ENCODE peak calls at places on chromosomes 13 and 19, in four cellular contexts. A is heart left ventricle, U is uterus, X is K562. B is an unnamed sample.

GRCh38 chr13:41955605-41956004 is 5.3 kb downstream of the VWA8 start:
- DNase-seq in A (no peak), X (no peak), U (no peak), B (no peak)

GRCh38 chr19:18153555-18154134 is 682 bp downstream of the PIK3R2 start:
- DNase-seq in X (no peak), U (no peak), A (no peak), B (peak; percentile 44)

GRCh38 chr19:54253331-54254194 is 3.5 kb downstream of the LILRB5 start:
- DNase-seq in U (no peak), A (no peak), X (no peak), B (no peak)

GRCh38 chr13:109782066-109782822 is 4.1 kb downstream of the IRS2 start:
- DNase-seq in X (no peak), U (no peak), A (no peak), B (no peak)

GRCh38 chr13:84686973-84687372 is 804.7 kb upstream of the SLITRK1 start:
- DNase-seq in X (no peak), U (no peak), A (no peak), B (no peak)

GRCh38 chr13:33953203-33953602 is 135.3 kb downstream of the RFC3 start:
- DNase-seq in A (no peak), U (no peak), X (no peak), B (no peak)

GRCh38 chr13:67390462-67391093 is 160.4 kb upstream of the PCDH9 start:
- DNase-seq in X (no peak), U (no peak), A (no peak), B (no peak)

GRCh38 chr19:7862413-7862951 is 11.7 kb downstream of the PRR36 start:
- DNase-seq in A (peak; percentile 79), U (no peak), X (peak; percentile 93), B (peak; percentile 84)

GRCh38 chr19:29714371-29714952 is 599 bp downstream of the C19orf12 start:
- DNase-seq in X (peak; percentile 10), U (no peak), A (peak; percentile 61), B (no peak)

GRCh38 chr19:58318297-58318696 is 8.5 kb upstream of the ZSCAN22 start:
- DNase-seq in X (no peak), U (no peak), A (no peak), B (no peak)

GRCh38 chr19:35874392-35874930 is 6.1 kb downstream of the APLP1 start:
- DNase-seq in X (no peak), U (no peak), A (no peak), B (no peak)

GRCh38 chr13:32894589-32895001 is 121.6 kb upstream of the KL start:
- DNase-seq in A (no peak), X (no peak), U (no peak), B (no peak)

GRCh38 chr13:113669871-113670341 is 2.9 kb downstream of the GRK1 start:
- DNase-seq in U (peak; percentile 5), A (no peak), X (no peak), B (peak; percentile 34)

GRCh38 chr19:7888145-7888825 is at the start of gene LRRC8E:
- DNase-seq in A (no peak), X (peak; percentile 89), U (no peak), B (peak; percentile 86)

GRCh38 chr19:4439243-4439642 is 18.4 kb downstream of the UBXN6 start:
- DNase-seq in U (no peak), A (no peak), X (no peak), B (no peak)

GRCh38 chr19:55546822-55547614 is 1.7 kb upstream of the SBK3 start:
- DNase-seq in A (peak; percentile 89), X (peak; percentile 80), U (peak; percentile 65), B (no peak)

GRCh38 chr19:10431943-10432735 is 11.8 kb downstream of the PDE4A start:
- DNase-seq in X (peak; percentile 89), U (no peak), A (peak; percentile 89), B (peak; percentile 73)
- TF ChIP-seq POLR2A in X (no peak), U (no peak), A (no peak), B (no peak)

GRCh38 chr13:93859666-93860065 is 619.8 kb downstream of the DCT start:
- DNase-seq in U (no peak), X (no peak), A (no peak), B (no peak)
- H3K27ac ChIP-seq in U (no peak overlapping the region), X (no peak overlapping the region), A (no peak overlapping the region), B (no peak overlapping the region)

DNA sequence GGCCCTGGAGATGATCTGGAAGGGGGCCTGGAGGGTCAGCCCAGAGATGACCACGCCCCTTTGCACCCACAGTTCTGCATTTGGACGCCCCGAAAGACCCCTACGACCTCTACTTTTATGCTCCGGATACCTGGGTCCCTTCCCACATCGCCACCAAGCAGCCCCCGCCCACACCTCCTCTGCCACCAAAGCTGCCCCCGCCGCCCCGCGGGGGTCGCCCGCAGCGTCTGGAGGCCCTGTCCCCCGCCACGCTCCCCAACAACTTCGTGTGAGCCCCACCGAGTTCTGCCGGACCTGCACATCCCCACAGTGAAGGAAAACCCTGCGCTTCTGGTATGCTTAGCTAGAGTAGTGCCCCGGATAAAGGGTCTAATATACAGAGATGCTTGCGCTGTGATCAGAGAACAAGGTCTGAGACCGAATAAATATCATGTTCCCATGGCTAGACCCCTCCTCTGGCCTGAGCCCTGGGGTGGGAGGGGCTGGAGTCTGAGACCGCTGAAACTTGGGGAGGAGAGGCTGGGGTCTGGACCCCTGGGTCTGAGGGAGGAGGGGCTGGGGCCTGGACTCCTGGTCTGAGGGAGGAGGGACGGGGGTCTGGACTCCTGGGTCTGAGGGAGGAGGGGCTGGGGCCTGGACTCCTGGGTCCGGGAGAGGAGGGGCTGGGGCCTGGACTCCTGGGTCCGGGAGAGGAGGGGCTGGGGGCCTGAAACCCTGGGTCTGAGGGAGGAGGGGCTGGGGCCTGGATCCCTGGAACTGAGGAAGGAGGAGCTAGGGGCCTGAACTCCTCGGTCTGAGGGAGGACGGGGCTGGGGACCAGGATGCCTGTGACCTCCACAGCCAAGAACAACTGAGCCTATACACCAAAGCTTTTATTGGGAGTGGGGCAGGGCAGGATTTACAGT is 3.6 kb downstream of the GFY start:
- DNase-seq in U (no peak), X (no peak), A (no peak), B (no peak)
- H3K4me3 ChIP-seq in U (no peak overlapping the region), X (peak overlapping the region; percentile 12), A (no peak overlapping the region), B (peak overlapping the region; percentile 25)

DNA sequence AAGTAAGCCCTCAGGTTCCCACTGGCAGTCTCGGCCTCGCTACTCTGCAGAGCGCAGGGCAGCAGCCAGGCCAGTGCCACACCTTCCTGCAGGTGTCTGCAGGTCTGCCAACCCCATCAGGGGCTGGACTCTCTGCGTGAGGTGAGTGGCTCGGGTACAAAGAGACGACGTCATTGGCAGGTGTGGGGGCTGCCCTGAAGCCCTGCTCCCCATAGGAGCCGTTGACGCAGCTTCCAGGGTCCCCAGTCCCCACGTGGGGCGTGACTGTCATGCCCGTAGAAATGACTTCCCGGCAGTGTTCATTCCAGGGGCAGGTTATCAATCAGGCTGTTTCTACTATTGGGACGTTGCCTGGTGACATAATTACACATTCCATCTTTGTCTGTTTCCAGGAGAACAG is 15.3 kb upstream of the GJB6 start:
- DNase-seq in X (no peak), U (no peak), A (no peak), B (no peak)
- TF ChIP-seq POLR2A in X (no peak), U (no peak), A (no peak), B (no peak)

DNA sequence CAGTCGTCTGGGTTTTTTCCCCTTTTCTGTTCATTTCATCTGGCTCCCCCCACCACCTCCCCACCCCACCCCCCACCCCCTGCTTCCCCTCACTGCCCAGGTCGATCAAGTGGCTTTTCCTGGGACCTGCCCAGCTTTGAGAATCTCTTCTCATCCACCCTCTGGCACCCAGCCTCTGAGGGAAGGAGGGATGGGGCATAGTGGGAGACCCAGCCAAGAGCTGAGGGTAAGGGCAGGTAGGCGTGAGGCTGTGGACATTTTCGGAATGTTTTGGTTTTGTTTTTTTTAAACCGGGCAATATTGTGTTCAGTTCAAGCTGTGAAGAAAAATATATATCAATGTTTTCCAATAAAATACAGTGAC is 9.3 kb downstream of the CALM3 start:
- DNase-seq in A (peak; percentile 9), X (no peak), U (no peak), B (peak; percentile 13)
- H3K27ac ChIP-seq in A (no peak overlapping the region), X (no peak overlapping the region), U (no peak overlapping the region), B (no peak overlapping the region)

GRCh38 chr19:39970674-39971379 is at the start of gene PSMC4:
- DNase-seq in X (peak; percentile 99), U (peak; percentile 96), A (peak; percentile 99), B (peak; percentile 97)
- H3K4me3 ChIP-seq in X (peak within 1 kb of the TSS; percentile 84), U (peak within 1 kb of the TSS; percentile 75), A (peak within 1 kb of the TSS; percentile 86), B (peak within 1 kb of the TSS; percentile 73)

DNA sequence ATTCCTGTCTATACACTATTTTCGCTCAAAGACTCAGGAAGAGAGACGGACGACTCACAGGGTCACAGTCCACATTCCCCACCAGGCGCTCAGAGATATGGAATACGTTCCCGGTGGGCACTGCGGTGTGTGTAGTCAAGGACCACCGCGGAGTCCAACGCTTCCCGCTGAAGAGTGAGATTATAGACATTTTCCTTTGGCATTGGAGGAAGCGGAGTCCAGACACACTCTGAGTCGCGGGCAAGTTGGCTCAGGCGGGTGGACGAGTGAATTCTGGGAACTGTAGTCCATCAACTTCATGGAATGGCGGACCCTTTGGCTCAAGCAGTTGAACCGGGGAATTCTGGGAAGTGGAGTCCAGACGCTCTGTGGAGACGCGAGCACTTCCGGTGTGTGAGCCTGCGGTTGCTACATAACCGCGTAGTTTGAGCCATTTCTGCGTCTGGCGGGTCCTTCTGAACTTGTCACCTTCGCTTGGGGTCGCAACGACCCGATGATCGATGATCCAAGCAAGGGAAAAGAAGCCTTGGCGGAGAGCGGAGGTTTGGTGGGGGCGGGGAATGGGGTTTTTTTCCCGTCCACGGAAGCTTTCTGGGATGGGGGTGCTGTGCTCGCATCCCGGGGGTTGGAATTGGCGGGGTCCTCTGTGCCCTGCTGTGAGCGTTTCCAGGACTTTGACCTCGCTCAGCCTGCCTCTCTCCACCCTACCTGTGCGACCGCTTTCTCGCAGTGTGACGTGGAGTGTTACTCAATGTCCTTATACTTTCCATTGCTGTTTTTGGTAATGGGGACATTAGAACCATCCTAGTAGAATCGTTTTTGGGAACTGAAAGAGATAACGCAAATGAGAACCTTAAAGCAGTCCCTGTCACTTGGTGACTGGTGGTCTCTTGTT is at the start of gene ZNF230:
- DNase-seq in A (peak; percentile 89), U (peak; percentile 95), X (peak; percentile 96), B (peak; percentile 97)
- TF ChIP-seq POLR2A in A (no peak), U (no peak), X (peak; percentile 74), B (no peak)